ENCODE peak calls at places on chromosome 6, in five cellular contexts. K is brain microvascular endothelial cell, W is activated T-cell treated with anti-CD3 and anti-CD28 coated beads for 24 hours, S is HT1080, D is lung. J is an unnamed sample.

GRCh38 chr6:27684264-27685211 is 211.6 kb upstream of the ZNF184 start:
- DNase-seq in K (peak; percentile 94), W (peak; percentile 60), S (peak; percentile 94), D (no peak), J (peak; percentile 69)

GRCh38 chr6:20400476-20401402 is 940 bp upstream of the E2F3 start:
- DNase-seq in K (peak; percentile 12), W (peak; percentile 30), S (peak; percentile 47), D (peak; percentile 76), J (no peak)

GRCh38 chr6:170087946-170088348 is 202.9 kb downstream of the DLL1 start:
- DNase-seq in K (no peak), W (peak; percentile 33), S (peak; percentile 19), D (no peak), J (no peak)

GRCh38 chr6:142850653-142851434 is 94.1 kb downstream of the HIVEP2 start:
- DNase-seq in K (peak; percentile 75), W (no peak), S (peak; percentile 75), D (no peak), J (no peak)

GRCh38 chr6:81909981-81910910 is 157.8 kb upstream of the TENT5A start:
- DNase-seq in K (no peak), W (no peak), S (no peak), D (no peak), J (no peak)

GRCh38 chr6:109979033-109979921 is 1.2 kb downstream of the GPR6 start:
- DNase-seq in K (no peak), W (no peak), S (no peak), D (no peak), J (no peak)

GRCh38 chr6:119479860-119480655 is 130.5 kb upstream of the MAN1A1 start:
- DNase-seq in K (peak; percentile 9), W (no peak), S (no peak), D (no peak), J (peak; percentile 63)

GRCh38 chr6:40285535-40285934 is 301.6 kb downstream of the LRFN2 start:
- DNase-seq in K (no peak), W (no peak), S (no peak), D (no peak), J (no peak)

GRCh38 chr6:119314894-119315272 is 34.7 kb downstream of the MAN1A1 start:
- DNase-seq in K (no peak), W (no peak), S (no peak), D (no peak), J (no peak)

GRCh38 chr6:25173951-25174474 is 105.2 kb upstream of the CARMIL1 start:
- DNase-seq in K (peak; percentile 82), W (no peak), S (peak; percentile 98), D (no peak), J (peak; percentile 96)

GRCh38 chr6:110528051-110528929 is 51.9 kb upstream of the SLC22A16 start:
- DNase-seq in K (peak; percentile 61), W (peak; percentile 25), S (peak; percentile 88), D (no peak), J (peak; percentile 54)

GRCh38 chr6:150492941-150493340 is 106.7 kb upstream of the PLEKHG1 start:
- DNase-seq in K (peak; percentile 18), W (no peak), S (peak; percentile 92), D (no peak), J (no peak)

GRCh38 chr6:159390384-159390783 is 221.2 kb downstream of the FNDC1 start:
- DNase-seq in K (no peak), W (no peak), S (no peak), D (no peak), J (no peak)

GRCh38 chr6:51648236-51648635 is 439.2 kb downstream of the PKHD1 start:
- DNase-seq in K (no peak), W (no peak), S (no peak), D (no peak), J (no peak)

GRCh38 chr6:28657756-28658465 is 132.2 kb downstream of the GPX5 start:
- DNase-seq in K (peak; percentile 53), W (peak; percentile 56), S (peak; percentile 44), D (no peak), J (peak; percentile 46)

GRCh38 chr6:139855741-139856206 is 481.3 kb upstream of the CITED2 start:
- DNase-seq in K (peak; percentile 13), W (no peak), S (no peak), D (no peak), J (no peak)

GRCh38 chr6:19052219-19052618 is 665.1 kb downstream of the RNF144B start:
- DNase-seq in K (no peak), W (no peak), S (peak; percentile 23), D (no peak), J (no peak)

GRCh38 chr6:142773324-142773723 is 171.7 kb downstream of the HIVEP2 start:
- DNase-seq in K (no peak), W (peak; percentile 16), S (no peak), D (no peak), J (no peak)

GRCh38 chr6:41464481-41464880 is 81.7 kb upstream of the FOXP4 start:
- DNase-seq in K (no peak), W (no peak), S (peak; percentile 74), D (no peak), J (no peak)

GRCh38 chr6:90818163-90818562 is 231.3 kb upstream of the MAP3K7 start:
- DNase-seq in K (no peak), W (no peak), S (no peak), D (no peak), J (no peak)

GRCh38 chr6:88349511-88349910 is 183.4 kb upstream of the CNR1 start:
- DNase-seq in K (no peak), W (no peak), S (peak; percentile 46), D (no peak), J (peak; percentile 56)

GRCh38 chr6:36550473-36551000 is 3.3 kb upstream of the STK38 start:
- DNase-seq in K (no peak), W (no peak), S (no peak), D (no peak), J (no peak)

GRCh38 chr6:163533443-163533842 is 118.9 kb downstream of the QKI start:
- DNase-seq in K (peak; percentile 91), W (no peak), S (peak; percentile 79), D (no peak), J (peak; percentile 91)

GRCh38 chr6:7747433-7747832 is 21.5 kb downstream of the BMP6 start:
- DNase-seq in K (no peak), W (no peak), S (no peak), D (no peak), J (no peak)

GRCh38 chr6:84417261-84417660 is 189.8 kb upstream of the CEP162 start:
- DNase-seq in K (peak; percentile 8), W (no peak), S (peak; percentile 40), D (no peak), J (peak; percentile 93)

GRCh38 chr6:144159727-144160126 is 9.4 kb downstream of the STX11 start:
- DNase-seq in K (no peak), W (no peak), S (no peak), D (no peak), J (no peak)

J was measured in fibroblast of gingiva.